ENCODE peak calls at places on chromosomes 13 and 19, in six cellular contexts. U is IMR-90, N is H1, S is trophoblast cell, L is neuronal stem cell, B is mesenchymal stem cell. V is an unnamed sample. For H3K9me3, the result is how much of the 10 kb centered on the place peaks cover.

GRCh38 chr19:55646889-55647731 is 902 bp upstream of the CCDC106 start:
- DNase-seq in U (no peak), B (no peak), L (no peak), N (no peak), S (peak), V (no peak)

GRCh38 chr19:13099073-13099999 is 3.3 kb downstream of the LYL1 start:
- DNase-seq in U (no peak), L (no peak), S (peak), N (no peak), B (no peak), V (peak)

GRCh38 chr13:28530729-28531194 is 35.8 kb upstream of the FLT1 start:
- DNase-seq in U (no peak), L (no peak), N (no peak), S (peak), B (peak), V (peak)

GRCh38 chr19:35845215-35846037 is 6.9 kb downstream of the NPHS1 start:
- DNase-seq in S (peak), B (peak), L (no peak), N (no peak), U (no peak), V (peak)

GRCh38 chr19:33705090-33705847 is 83.5 kb downstream of the CHST8 start:
- DNase-seq in U (no peak), B (no peak), S (no peak), L (no peak), N (no peak), V (no peak)

GRCh38 chr13:63625869-63626268 is 2210.2 kb upstream of the PCDH20 start:
- DNase-seq in N (no peak), L (no peak), S (no peak), B (peak), U (peak), V (no peak)

GRCh38 chr13:78323040-78323439 is 280.3 kb downstream of the POU4F1 start:
- DNase-seq in S (peak), L (no peak), B (no peak), U (no peak), N (no peak), V (no peak)

GRCh38 chr19:10044390-10044789 is 31.1 kb downstream of the RDH8 start:
- DNase-seq in S (no peak), U (no peak), B (no peak), L (no peak), N (no peak), V (no peak)

GRCh38 chr19:11137542-11138384 is 17.8 kb downstream of the SPC24 start:
- DNase-seq in B (peak), U (peak), S (peak), N (no peak), L (peak), V (peak)

GRCh38 chr13:30920162-30920561 is 12.3 kb upstream of the TEX26 start:
- DNase-seq in B (no peak), L (no peak), U (no peak), S (no peak), N (no peak), V (no peak)

DNA sequence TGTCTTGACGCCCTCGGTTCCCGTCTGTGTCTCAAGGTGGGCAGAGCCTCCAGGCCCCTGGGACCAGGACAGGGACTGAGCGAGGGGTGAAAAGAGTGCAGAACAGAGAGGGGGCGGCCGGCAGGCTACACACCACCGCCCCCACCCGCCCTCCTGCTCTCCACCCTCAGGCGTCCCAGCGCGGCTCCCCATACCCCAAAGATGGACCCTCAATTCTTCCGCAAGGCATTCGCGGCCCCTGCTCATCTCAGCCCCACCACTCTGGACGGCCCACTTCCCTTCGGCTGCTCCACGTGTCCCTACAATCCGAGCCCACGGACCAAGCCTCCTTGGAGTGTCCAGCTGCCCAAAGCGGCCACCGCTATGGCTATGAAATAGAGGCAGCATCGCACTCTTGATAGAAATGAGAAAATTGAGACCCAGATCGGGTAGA is 1.8 kb downstream of the KLF16 start:
- DNase-seq in U (no peak), B (peak), N (no peak), S (peak), L (no peak), V (no peak)
- H3K23ac ChIP-seq in U (peak), B (no peak), N (no peak), S (no peak), L (peak), V (no peak)

DNA sequence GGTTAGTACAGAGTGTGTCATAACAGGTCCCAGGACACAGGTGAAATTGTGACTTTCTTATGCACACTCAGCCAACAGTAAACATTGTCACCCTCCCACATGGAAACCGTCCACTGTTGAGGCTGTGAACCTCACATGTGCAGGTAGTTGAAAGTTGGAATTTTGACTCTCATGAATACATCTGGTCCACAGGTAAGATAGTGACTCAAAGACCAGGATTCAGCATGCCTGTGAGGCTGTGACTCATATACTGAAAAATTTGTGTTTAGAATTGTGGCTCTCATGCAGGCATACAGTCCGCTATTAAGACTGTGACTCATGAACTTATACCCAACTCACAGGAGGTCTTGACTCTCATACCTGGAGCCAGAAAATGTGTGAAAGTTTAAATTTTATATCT is 67.8 kb downstream of the ZNF728 start:
- DNase-seq in N (no peak), S (peak), B (no peak), U (no peak), L (no peak), V (no peak)
- H3K9me3 ChIP-seq in N (half or more), S (under half), B (half or more), U (under half), L (under half), V (half or more)

GRCh38 chr19:38870612-38871011 is 7.5 kb downstream of the RINL start:
- DNase-seq in S (no peak), U (no peak), B (no peak), N (no peak), L (no peak), V (no peak)

GRCh38 chr19:38868551-38868950 is 9.5 kb downstream of the RINL start:
- DNase-seq in S (peak), N (no peak), L (no peak), B (no peak), U (no peak), V (no peak)

GRCh38 chr19:38869836-38870607 is 8.1 kb downstream of the RINL start:
- DNase-seq in U (peak), N (no peak), S (peak), L (peak), B (peak), V (peak)

GRCh38 chr19:38867176-38867780 is 10.8 kb downstream of the RINL start:
- DNase-seq in N (no peak), L (no peak), U (no peak), S (no peak), B (no peak), V (no peak)

GRCh38 chr19:38869160-38869835 is 8.8 kb downstream of the RINL start:
- DNase-seq in B (no peak), N (no peak), L (no peak), U (no peak), S (no peak), V (peak)
- H3K23ac ChIP-seq in B (no peak), N (no peak), L (peak), U (peak), S (no peak), V (no peak)

GRCh38 chr19:58063712-58064111 is 4.6 kb downstream of the ZNF135 start:
- DNase-seq in U (no peak), N (no peak), B (no peak), S (no peak), L (no peak), V (no peak)
- H3K9me3 ChIP-seq in U (half or more), N (half or more), B (half or more), S (half or more), L (half or more), V (under half)

DNA sequence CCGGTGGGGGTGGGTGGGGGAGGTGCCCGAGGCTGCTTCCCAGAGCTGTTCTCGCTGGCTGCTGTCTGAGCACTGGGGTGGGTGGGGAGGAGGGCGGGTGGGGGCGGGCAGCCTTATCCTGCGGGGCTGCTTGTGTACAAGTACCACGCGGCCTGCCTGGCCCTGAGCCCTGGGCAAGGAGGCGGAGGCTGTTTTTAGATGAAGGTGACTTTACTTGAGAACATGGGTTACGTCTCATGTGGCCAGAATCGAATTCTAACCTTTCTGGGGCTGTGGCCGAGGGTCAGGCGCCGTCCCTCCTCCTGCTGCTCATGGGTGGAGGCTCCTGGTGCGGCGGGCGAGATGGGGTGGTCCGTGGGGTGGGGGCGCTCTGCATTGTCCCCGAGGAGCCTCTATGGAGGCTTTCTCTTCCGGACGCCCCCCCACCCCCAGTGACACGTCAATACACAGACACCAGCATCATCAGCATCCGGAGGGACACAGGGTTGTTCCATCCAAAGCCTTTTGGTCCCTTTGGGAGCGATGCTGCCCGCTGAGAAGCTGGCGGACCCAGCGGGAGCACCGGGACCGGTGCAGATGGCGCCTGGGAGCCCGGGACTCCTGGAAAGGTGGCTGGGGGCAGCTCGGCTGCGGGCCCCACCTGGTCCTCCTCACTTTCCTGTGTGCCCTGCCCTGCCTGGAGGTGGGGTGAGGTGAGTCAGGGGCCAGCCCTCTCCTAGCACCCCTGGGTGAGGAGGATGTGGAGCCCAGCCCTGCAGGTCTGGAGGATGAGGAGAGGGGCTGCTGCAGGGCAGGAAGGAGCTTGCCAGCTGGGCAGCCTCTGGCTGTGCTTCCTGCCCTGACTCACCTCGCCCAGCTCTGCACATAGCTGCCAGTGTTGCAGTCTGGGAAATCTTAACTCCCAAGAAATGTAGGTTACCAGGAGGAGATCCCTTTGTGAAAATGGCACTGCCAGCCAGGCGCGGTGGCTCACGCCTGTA is 3.4 kb downstream of the BSG start:
- DNase-seq in N (no peak), B (no peak), S (no peak), L (no peak), U (peak), V (no peak)
- H3K23ac ChIP-seq in N (no peak), B (no peak), S (no peak), L (no peak), U (no peak), V (no peak)

DNA sequence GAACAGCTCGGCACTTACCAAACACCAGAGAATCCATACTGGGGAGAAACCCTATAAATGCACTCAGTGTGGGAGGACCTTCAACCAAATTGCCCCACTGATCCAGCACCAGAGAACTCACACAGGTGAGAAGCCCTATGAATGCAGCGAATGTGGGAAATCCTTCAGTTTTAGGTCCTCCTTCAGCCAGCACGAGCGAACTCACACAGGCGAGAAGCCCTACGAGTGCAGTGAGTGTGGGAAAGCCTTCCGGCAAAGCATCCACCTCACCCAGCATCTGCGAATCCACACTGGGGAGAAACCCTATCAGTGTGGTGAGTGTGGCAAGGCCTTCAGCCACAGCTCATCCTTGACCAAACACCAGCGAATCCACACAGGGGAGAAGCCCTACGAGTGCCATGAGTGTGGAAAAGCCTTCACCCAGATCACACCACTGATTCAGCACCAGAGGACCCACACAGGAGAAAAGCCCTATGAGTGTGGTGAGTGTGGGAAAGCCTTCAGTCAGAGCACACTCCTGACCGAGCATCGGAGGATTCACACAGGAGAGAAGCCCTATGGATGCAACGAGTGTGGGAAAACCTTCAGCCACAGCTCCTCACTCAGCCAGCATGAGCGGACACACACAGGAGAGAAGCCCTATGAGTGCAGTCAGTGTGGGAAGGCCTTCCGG is 8.3 kb downstream of the ZNF135 start:
- DNase-seq in U (no peak), B (peak), S (no peak), N (no peak), L (no peak), V (no peak)
- H3K9me3 ChIP-seq in U (half or more), B (half or more), S (half or more), N (half or more), L (half or more), V (half or more)

DNA sequence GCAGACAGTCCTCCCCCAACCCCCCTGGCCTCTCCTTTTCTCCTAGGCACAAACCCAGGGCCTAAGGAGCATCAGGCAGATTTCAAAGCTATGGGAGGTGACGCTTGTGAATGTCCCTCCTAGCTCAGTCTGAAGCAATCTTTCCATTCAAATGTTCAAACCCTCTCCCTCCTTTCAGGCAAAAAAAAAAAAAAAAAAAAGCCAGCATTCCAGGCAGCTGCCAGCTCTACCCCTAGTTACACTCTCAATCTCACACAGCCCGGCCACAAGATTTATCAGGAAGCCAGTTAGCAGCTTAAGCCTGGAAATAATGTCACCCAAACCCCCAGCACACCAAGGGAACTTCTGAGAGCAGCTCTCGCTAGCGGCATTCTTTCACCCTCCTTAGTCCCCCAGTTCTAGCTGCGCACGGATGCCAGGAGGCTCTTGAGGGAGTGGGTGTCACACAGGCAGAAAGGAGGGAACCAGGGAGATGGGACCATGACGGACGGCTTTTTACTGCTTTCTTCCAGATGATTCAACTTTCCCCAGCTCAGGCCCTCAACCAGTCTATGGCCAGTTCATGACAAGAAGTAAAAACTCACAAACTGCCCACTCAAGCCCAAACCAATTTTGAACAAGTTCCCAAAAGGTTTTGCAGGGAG is 6.3 kb downstream of the SH3GL1 start:
- DNase-seq in U (no peak), B (peak), L (no peak), S (peak), N (no peak), V (no peak)
- H3K23ac ChIP-seq in U (peak), B (no peak), L (no peak), S (no peak), N (no peak), V (no peak)

DNA sequence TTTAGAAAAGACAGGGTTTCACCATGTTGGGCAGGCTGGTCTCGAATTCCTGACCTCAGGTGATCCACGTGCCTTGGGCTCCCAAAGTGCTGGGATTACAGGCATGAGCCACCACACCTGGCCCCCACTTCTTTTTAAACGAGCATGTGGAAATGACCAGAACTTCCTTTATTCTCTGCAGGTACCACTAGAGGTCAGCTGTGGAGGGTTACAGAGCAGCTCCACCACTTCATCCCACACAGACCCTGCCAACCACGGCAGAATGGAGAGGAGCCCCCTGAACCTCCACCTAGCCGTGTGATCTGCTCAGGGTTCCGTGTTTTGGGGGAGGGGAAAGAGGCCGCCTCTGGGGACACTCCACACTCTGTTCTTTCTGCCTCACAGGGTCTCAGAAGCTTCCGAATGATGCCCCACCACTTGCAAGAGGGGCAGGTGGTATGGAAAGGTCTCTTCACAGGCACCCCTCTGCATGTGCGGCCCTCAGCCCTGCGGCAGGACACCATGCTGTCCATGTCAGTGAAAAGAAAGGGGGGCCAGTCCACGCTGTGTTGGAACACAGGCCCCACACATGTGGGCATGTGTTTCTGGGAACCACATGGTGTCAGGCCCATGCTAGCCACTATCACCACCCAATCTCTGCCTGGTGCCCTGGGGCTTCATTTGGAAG is 465.0 kb downstream of the TSHZ3 start:
- DNase-seq in N (no peak), U (no peak), B (no peak), L (no peak), S (no peak), V (peak)
- H3K9me3 ChIP-seq in N (under half), U (under half), B (under half), L (under half), S (under half), V (under half)

GRCh38 chr19:52963229-52963760 is 614 bp upstream of the ZNF816 start:
- DNase-seq in N (no peak), L (no peak), S (no peak), U (no peak), B (no peak), V (peak)
- H3K23ac ChIP-seq in N (no peak), L (no peak), S (no peak), U (peak), B (no peak), V (no peak)

V was measured in H9.